ENCODE peak calls at places on chromosomes 13 and 19, in nine cellular contexts. Y is psoas muscle, S is left ventricle myocardium inferior, F is cardiac fibroblast, R is astrocyte of the spinal cord, N is colonic mucosa, C is epithelial cell of esophagus, O is breast epithelium, X is tibial artery. P is an unnamed sample.

GRCh38 chr19:44792286-44792685 is 14.6 kb downstream of the CBLC start:
- DNase-seq in Y (no peak), S (no peak), F (no peak), R (no peak), N (no peak), C (no peak), O (no peak), X (no peak), P (no peak)

GRCh38 chr13:28026508-28026907 is 38.0 kb upstream of the URAD start:
- DNase-seq in Y (no peak), S (no peak), F (no peak), R (no peak), N (no peak), C (no peak), O (no peak), X (no peak), P (no peak)

GRCh38 chr13:20873348-20873747 is 29.2 kb downstream of the XPO4 start:
- DNase-seq in Y (no peak), S (no peak), F (peak; percentile 52), R (peak; percentile 30), N (no peak), C (peak; percentile 74), O (no peak), X (no peak), P (no peak)

GRCh38 chr13:113145496-113145895 is 13.0 kb upstream of the PROZ start:
- DNase-seq in Y (no peak), S (no peak), F (no peak), R (no peak), N (no peak), C (no peak), O (no peak), X (no peak), P (no peak)

GRCh38 chr13:36382030-36382429 is 35.8 kb upstream of the SPART start:
- DNase-seq in Y (no peak), S (no peak), F (peak; percentile 10), R (no peak), N (no peak), C (peak; percentile 84), O (no peak), X (no peak), P (no peak)

GRCh38 chr13:50670272-50670671 is 173.2 kb downstream of the DLEU7 start:
- DNase-seq in Y (no peak), S (no peak), F (no peak), R (no peak), N (no peak), C (no peak), O (no peak), X (no peak), P (no peak)

GRCh38 chr19:32324631-32325215 is 20.7 kb upstream of the ZNF507 start:
- DNase-seq in Y (no peak), S (no peak), F (no peak), R (no peak), N (no peak), C (no peak), O (no peak), X (no peak), P (no peak)

GRCh38 chr13:95643471-95643813 is 1.1 kb downstream of the DZIP1 start:
- DNase-seq in Y (no peak), S (no peak), F (peak; percentile 58), R (peak; percentile 57), N (no peak), C (peak; percentile 39), O (no peak), X (no peak), P (no peak)

GRCh38 chr19:28394705-28395104 is 818.2 kb downstream of the UQCRFS1 start:
- DNase-seq in Y (no peak), S (no peak), F (no peak), R (no peak), N (no peak), C (no peak), O (no peak), X (no peak), P (no peak)

GRCh38 chr13:37202264-37202663 is 96.8 kb upstream of the CSNK1A1L start:
- DNase-seq in Y (no peak), S (no peak), F (no peak), R (no peak), N (no peak), C (no peak), O (no peak), X (no peak), P (no peak)

GRCh38 chr13:47114030-47114429 is 217.2 kb upstream of the HTR2A start:
- DNase-seq in Y (no peak), S (no peak), F (peak; percentile 85), R (peak; percentile 72), N (no peak), C (peak; percentile 78), O (no peak), X (no peak), P (no peak)

GRCh38 chr13:77026255-77026782 is 640 bp downstream of the FBXL3 start:
- DNase-seq in Y (peak; percentile 94), S (peak; percentile 85), F (peak; percentile 72), R (peak; percentile 55), N (peak; percentile 93), C (peak; percentile 89), O (peak; percentile 69), X (peak; percentile 94), P (peak; percentile 95)

GRCh38 chr13:48123827-48124226 is 28.9 kb upstream of the MED4 start:
- DNase-seq in Y (no peak), S (no peak), F (no peak), R (no peak), N (peak; percentile 24), C (peak; percentile 43), O (no peak), X (no peak), P (no peak)

GRCh38 chr13:50412046-50412617 is 396.9 kb downstream of the KCNRG start:
- DNase-seq in Y (no peak), S (no peak), F (no peak), R (peak; percentile 39), N (no peak), C (no peak), O (no peak), X (no peak), P (no peak)

GRCh38 chr19:19782783-19783182 is 38.8 kb downstream of the ZNF506 start:
- DNase-seq in Y (no peak), S (no peak), F (peak; percentile 41), R (no peak), N (no peak), C (no peak), O (no peak), X (no peak), P (no peak)

GRCh38 chr13:74573654-74574053 is 439.4 kb upstream of the KLF12 start:
- DNase-seq in Y (no peak), S (peak; percentile 14), F (peak; percentile 15), R (no peak), N (no peak), C (no peak), O (no peak), X (no peak), P (no peak)

GRCh38 chr19:18340990-18341868 is 831 bp downstream of the PGPEP1 start:
- DNase-seq in Y (peak; percentile 84), S (peak; percentile 48), F (peak; percentile 50), R (peak; percentile 55), N (peak; percentile 82), C (no peak), O (peak; percentile 41), X (peak; percentile 82), P (peak; percentile 79)

GRCh38 chr19:53102186-53102585 is 1.0 kb downstream of the ZNF160 start:
- DNase-seq in Y (no peak), S (no peak), F (peak; percentile 3), R (no peak), N (no peak), C (no peak), O (no peak), X (no peak), P (no peak)

GRCh38 chr13:36847541-36848045 is 28.6 kb downstream of the RFXAP start:
- DNase-seq in Y (no peak), S (no peak), F (no peak), R (no peak), N (no peak), C (no peak), O (no peak), X (no peak), P (no peak)

GRCh38 chr13:34943675-34944634 is 1.9 kb downstream of the NBEA start:
- DNase-seq in Y (no peak), S (no peak), F (no peak), R (no peak), N (no peak), C (no peak), O (no peak), X (no peak), P (no peak)
- H3K4me3 ChIP-seq in Y (peak overlapping the region; percentile 90), S (peak overlapping the region; percentile 94), F (no peak overlapping the region), R (peak overlapping the region; percentile 68), N (no peak overlapping the region), C (no peak overlapping the region), O (peak overlapping the region; percentile 64), X (peak overlapping the region; percentile 86), P (peak overlapping the region; percentile 99)

GRCh38 chr13:84972907-84973306 is 826.3 kb downstream of the SLITRK6 start:
- DNase-seq in Y (no peak), S (no peak), F (no peak), R (no peak), N (no peak), C (no peak), O (no peak), X (no peak), P (no peak)
- H3K4me3 ChIP-seq in Y (no peak overlapping the region), S (no peak overlapping the region), F (no peak overlapping the region), R (no peak overlapping the region), N (no peak overlapping the region), C (no peak overlapping the region), O (no peak overlapping the region), X (no peak overlapping the region), P (no peak overlapping the region)

GRCh38 chr13:102401755-102402154 is at the start of gene FGF14:
- DNase-seq in Y (no peak), S (no peak), F (no peak), R (peak; percentile 8), N (no peak), C (no peak), O (no peak), X (no peak), P (no peak)
- H3K4me3 ChIP-seq in Y (peak within 1 kb of the TSS; percentile 61), S (peak within 1 kb of the TSS; percentile 74), F (no peak within 1 kb of the TSS), R (peak within 1 kb of the TSS; percentile 46), N (peak within 1 kb of the TSS; percentile 38), C (peak within 1 kb of the TSS; percentile 42), O (peak within 1 kb of the TSS; percentile 68), X (peak within 1 kb of the TSS; percentile 58), P (peak within 1 kb of the TSS; percentile 71)

GRCh38 chr19:996051-996838 is 4.0 kb upstream of the GRIN3B start:
- DNase-seq in Y (peak; percentile 59), S (no peak), F (peak; percentile 67), R (peak; percentile 45), N (peak; percentile 47), C (peak; percentile 79), O (peak; percentile 47), X (no peak), P (no peak)
- H3K4me3 ChIP-seq in Y (no peak overlapping the region), S (peak overlapping the region; percentile 7), F (peak overlapping the region; percentile 14), R (peak overlapping the region; percentile 17), N (no peak overlapping the region), C (peak overlapping the region; percentile 21), O (no peak overlapping the region), X (no peak overlapping the region), P (peak overlapping the region; percentile 15)